ENCODE peak calls at places on chromosomes 13 and 19, in seven cellular contexts. R, H, E, M, U, G and K are unnamed samples.

GRCh38 chr13:37001921-37002250 is 1.3 kb downstream of the EXOSC8 start:
- DNase-seq in E (no peak), M (no peak), R (no peak), U (no peak), G (no peak), H (no peak), K (no peak)

GRCh38 chr13:105643966-105644365 is 891.5 kb downstream of the EFNB2 start:
- DNase-seq in U (no peak), G (no peak), R (no peak), H (no peak), E (no peak), M (no peak), K (no peak)

GRCh38 chr19:15166700-15167099 is 34.1 kb downstream of the NOTCH3 start:
- DNase-seq in R (no peak), U (no peak), H (no peak), G (no peak), E (no peak), M (no peak), K (no peak)

GRCh38 chr13:27367570-27367969 is 56.8 kb upstream of the GTF3A start:
- DNase-seq in G (no peak), R (no peak), E (no peak), U (no peak), M (no peak), H (no peak), K (no peak)

GRCh38 chr13:73833331-73834070 is 300.7 kb downstream of the KLF12 start:
- DNase-seq in U (no peak), G (no peak), R (no peak), H (no peak), M (no peak), E (no peak), K (no peak)

GRCh38 chr13:44191504-44192171 is 182.0 kb upstream of the SERP2 start:
- DNase-seq in G (peak), U (no peak), E (peak), M (no peak), R (no peak), H (peak), K (peak)

GRCh38 chr13:40941581-40941980 is 77.5 kb downstream of the ELF1 start:
- DNase-seq in M (no peak), H (no peak), G (no peak), R (no peak), E (no peak), U (no peak), K (no peak)

GRCh38 chr19:34678421-34678820 is 943 bp downstream of the ZNF302 start:
- DNase-seq in G (no peak), H (no peak), M (no peak), R (no peak), E (no peak), U (no peak), K (no peak)

GRCh38 chr13:67509039-67509438 is 278.9 kb upstream of the PCDH9 start:
- DNase-seq in U (no peak), R (no peak), H (no peak), G (no peak), M (no peak), E (no peak), K (no peak)